ENCODE peak calls at places on chromosomes 6 and 20, in five cellular contexts. One of them, this sample, is unnamed. For H3K4me1, the result is how much of the 10 kb centered on the place peaks cover.

GRCh38 chr20:49381558-49382493 is 100.6 kb downstream of the KCNB1 start:
- DNase-seq in cardiac muscle cell: peak
- DNase-seq in naive thymus-derived CD4-positive, alpha-beta T cell: no peak
- DNase-seq in neural progenitor cell: no peak
- DNase-seq in lower lobe of right lung: no peak
- DNase-seq in this sample: peak

GRCh38 chr20:33443006-33443511 is 504 bp downstream of the SNTA1 start:
- DNase-seq in cardiac muscle cell: no peak
- DNase-seq in naive thymus-derived CD4-positive, alpha-beta T cell: no peak
- DNase-seq in neural progenitor cell: no peak
- DNase-seq in lower lobe of right lung: no peak
- DNase-seq in this sample: peak

GRCh38 chr20:25301357-25301920 is 53.6 kb downstream of the PYGB start:
- DNase-seq in cardiac muscle cell: no peak
- DNase-seq in naive thymus-derived CD4-positive, alpha-beta T cell: no peak
- DNase-seq in neural progenitor cell: no peak
- DNase-seq in lower lobe of right lung: no peak
- DNase-seq in this sample: peak

GRCh38 chr20:48761023-48761785 is 66.6 kb downstream of the PREX1 start:
- DNase-seq in cardiac muscle cell: no peak
- DNase-seq in naive thymus-derived CD4-positive, alpha-beta T cell: peak
- DNase-seq in neural progenitor cell: no peak
- DNase-seq in lower lobe of right lung: peak
- DNase-seq in this sample: peak

GRCh38 chr6:142474446-142475289 is 172.9 kb downstream of the ADGRG6 start:
- DNase-seq in cardiac muscle cell: peak
- DNase-seq in naive thymus-derived CD4-positive, alpha-beta T cell: peak
- DNase-seq in neural progenitor cell: peak
- DNase-seq in lower lobe of right lung: no peak
- DNase-seq in this sample: no peak

GRCh38 chr6:5671604-5672559 is 334.8 kb downstream of the NRN1 start:
- DNase-seq in cardiac muscle cell: no peak
- DNase-seq in naive thymus-derived CD4-positive, alpha-beta T cell: no peak
- DNase-seq in neural progenitor cell: no peak
- DNase-seq in lower lobe of right lung: no peak
- DNase-seq in this sample: no peak

GRCh38 chr6:5087389-5087788 is 2.2 kb downstream of the PPP1R3G start:
- DNase-seq in cardiac muscle cell: no peak
- DNase-seq in naive thymus-derived CD4-positive, alpha-beta T cell: no peak
- DNase-seq in neural progenitor cell: peak
- DNase-seq in lower lobe of right lung: peak
- DNase-seq in this sample: peak

GRCh38 chr6:141957271-141957670 is 175.5 kb upstream of the GJE1 start:
- DNase-seq in cardiac muscle cell: no peak
- DNase-seq in naive thymus-derived CD4-positive, alpha-beta T cell: no peak
- DNase-seq in neural progenitor cell: no peak
- DNase-seq in lower lobe of right lung: no peak
- DNase-seq in this sample: no peak

GRCh38 chr20:60039526-60039925 is 81.3 kb downstream of the CDH26 start:
- DNase-seq in cardiac muscle cell: no peak
- DNase-seq in naive thymus-derived CD4-positive, alpha-beta T cell: no peak
- DNase-seq in neural progenitor cell: no peak
- DNase-seq in lower lobe of right lung: no peak
- DNase-seq in this sample: no peak

GRCh38 chr6:4447646-4448315 is 312.4 kb upstream of the ECI2 start:
- DNase-seq in cardiac muscle cell: no peak
- DNase-seq in naive thymus-derived CD4-positive, alpha-beta T cell: no peak
- DNase-seq in neural progenitor cell: no peak
- DNase-seq in lower lobe of right lung: no peak
- DNase-seq in this sample: no peak

GRCh38 chr6:45420909-45421699 is 43.4 kb upstream of the SUPT3H start:
- DNase-seq in cardiac muscle cell: peak
- DNase-seq in naive thymus-derived CD4-positive, alpha-beta T cell: no peak
- DNase-seq in neural progenitor cell: no peak
- DNase-seq in lower lobe of right lung: no peak
- DNase-seq in this sample: no peak

GRCh38 chr6:140253096-140253495 is 878.6 kb upstream of the CITED2 start:
- DNase-seq in cardiac muscle cell: peak
- DNase-seq in naive thymus-derived CD4-positive, alpha-beta T cell: no peak
- DNase-seq in neural progenitor cell: no peak
- DNase-seq in lower lobe of right lung: no peak
- DNase-seq in this sample: no peak

GRCh38 chr6:14810021-14810420 is 435.8 kb upstream of the JARID2 start:
- DNase-seq in cardiac muscle cell: no peak
- DNase-seq in naive thymus-derived CD4-positive, alpha-beta T cell: no peak
- DNase-seq in neural progenitor cell: no peak
- DNase-seq in lower lobe of right lung: no peak
- DNase-seq in this sample: no peak

GRCh38 chr6:73766040-73766439 is 70.0 kb downstream of the CD109 start:
- DNase-seq in cardiac muscle cell: no peak
- DNase-seq in naive thymus-derived CD4-positive, alpha-beta T cell: no peak
- DNase-seq in neural progenitor cell: no peak
- DNase-seq in lower lobe of right lung: no peak
- DNase-seq in this sample: no peak

GRCh38 chr6:134340574-134340973 is 22.7 kb upstream of the SGK1 start:
- DNase-seq in cardiac muscle cell: peak
- DNase-seq in naive thymus-derived CD4-positive, alpha-beta T cell: no peak
- DNase-seq in neural progenitor cell: no peak
- DNase-seq in lower lobe of right lung: no peak
- DNase-seq in this sample: no peak

GRCh38 chr20:31710423-31711250 is 12.0 kb downstream of the BCL2L1 start:
- DNase-seq in cardiac muscle cell: no peak
- DNase-seq in naive thymus-derived CD4-positive, alpha-beta T cell: no peak
- DNase-seq in neural progenitor cell: no peak
- DNase-seq in lower lobe of right lung: peak
- DNase-seq in this sample: peak

GRCh38 chr6:72850469-72850868 is 228.6 kb downstream of the KCNQ5 start:
- DNase-seq in cardiac muscle cell: no peak
- DNase-seq in naive thymus-derived CD4-positive, alpha-beta T cell: no peak
- DNase-seq in neural progenitor cell: no peak
- DNase-seq in lower lobe of right lung: no peak
- DNase-seq in this sample: no peak

GRCh38 chr6:112939543-112939942 is 592.4 kb downstream of the RFPL4B start:
- DNase-seq in cardiac muscle cell: peak
- DNase-seq in naive thymus-derived CD4-positive, alpha-beta T cell: no peak
- DNase-seq in neural progenitor cell: no peak
- DNase-seq in lower lobe of right lung: no peak
- DNase-seq in this sample: no peak

GRCh38 chr20:10447028-10447427 is 11.9 kb downstream of the SLX4IP start:
- DNase-seq in cardiac muscle cell: peak
- DNase-seq in naive thymus-derived CD4-positive, alpha-beta T cell: no peak
- DNase-seq in neural progenitor cell: no peak
- DNase-seq in lower lobe of right lung: no peak
- DNase-seq in this sample: no peak

GRCh38 chr6:53043626-53044025 is 21.6 kb upstream of the FBXO9 start:
- DNase-seq in cardiac muscle cell: peak
- DNase-seq in naive thymus-derived CD4-positive, alpha-beta T cell: no peak
- DNase-seq in neural progenitor cell: peak
- DNase-seq in lower lobe of right lung: no peak
- DNase-seq in this sample: no peak

GRCh38 chr20:53265304-53265875 is 293.2 kb downstream of the TSHZ2 start:
- DNase-seq in cardiac muscle cell: no peak
- DNase-seq in naive thymus-derived CD4-positive, alpha-beta T cell: no peak
- DNase-seq in neural progenitor cell: no peak
- DNase-seq in lower lobe of right lung: no peak
- DNase-seq in this sample: no peak

GRCh38 chr6:159692303-159693127 is 526 bp downstream of the SOD2 start:
- DNase-seq in cardiac muscle cell: peak
- DNase-seq in naive thymus-derived CD4-positive, alpha-beta T cell: peak
- DNase-seq in neural progenitor cell: peak
- DNase-seq in lower lobe of right lung: peak
- DNase-seq in this sample: peak

GRCh38 chr6:112780498-112781096 is 433.5 kb downstream of the RFPL4B start:
- DNase-seq in cardiac muscle cell: peak
- DNase-seq in naive thymus-derived CD4-positive, alpha-beta T cell: no peak
- DNase-seq in neural progenitor cell: peak
- DNase-seq in lower lobe of right lung: peak
- DNase-seq in this sample: peak

GRCh38 chr6:156791261-156791850 is 14.2 kb downstream of the ARID1B start:
- DNase-seq in cardiac muscle cell: peak
- DNase-seq in naive thymus-derived CD4-positive, alpha-beta T cell: peak
- DNase-seq in neural progenitor cell: peak
- DNase-seq in lower lobe of right lung: no peak
- DNase-seq in this sample: no peak

GRCh38 chr6:144305985-144306384 is 20.9 kb downstream of the UTRN start:
- DNase-seq in cardiac muscle cell: no peak
- DNase-seq in naive thymus-derived CD4-positive, alpha-beta T cell: no peak
- DNase-seq in neural progenitor cell: no peak
- DNase-seq in lower lobe of right lung: no peak
- DNase-seq in this sample: no peak

GRCh38 chr20:22729180-22729579 is 144.8 kb upstream of the FOXA2 start:
- DNase-seq in cardiac muscle cell: no peak
- DNase-seq in naive thymus-derived CD4-positive, alpha-beta T cell: no peak
- DNase-seq in neural progenitor cell: no peak
- DNase-seq in lower lobe of right lung: no peak
- DNase-seq in this sample: no peak

GRCh38 chr6:34696189-34696738 is 303 bp downstream of the ILRUN start:
- DNase-seq in cardiac muscle cell: peak
- DNase-seq in naive thymus-derived CD4-positive, alpha-beta T cell: no peak
- DNase-seq in neural progenitor cell: no peak
- DNase-seq in lower lobe of right lung: peak
- DNase-seq in this sample: peak
- H3K4me1 ChIP-seq in cardiac muscle cell: under half
- H3K4me1 ChIP-seq in naive thymus-derived CD4-positive, alpha-beta T cell: under half
- H3K4me1 ChIP-seq in neural progenitor cell: under half
- H3K4me1 ChIP-seq in lower lobe of right lung: under half
- H3K4me1 ChIP-seq in this sample: under half

GRCh38 chr20:6766433-6766832 is 1.1 kb upstream of the BMP2 start:
- DNase-seq in cardiac muscle cell: no peak
- DNase-seq in naive thymus-derived CD4-positive, alpha-beta T cell: no peak
- DNase-seq in neural progenitor cell: peak
- DNase-seq in lower lobe of right lung: no peak
- DNase-seq in this sample: no peak
- H3K4me3 ChIP-seq in cardiac muscle cell: no peak
- H3K4me3 ChIP-seq in naive thymus-derived CD4-positive, alpha-beta T cell: no peak
- H3K4me3 ChIP-seq in neural progenitor cell: no peak
- H3K4me3 ChIP-seq in lower lobe of right lung: no peak
- H3K4me3 ChIP-seq in this sample: no peak

DNA sequence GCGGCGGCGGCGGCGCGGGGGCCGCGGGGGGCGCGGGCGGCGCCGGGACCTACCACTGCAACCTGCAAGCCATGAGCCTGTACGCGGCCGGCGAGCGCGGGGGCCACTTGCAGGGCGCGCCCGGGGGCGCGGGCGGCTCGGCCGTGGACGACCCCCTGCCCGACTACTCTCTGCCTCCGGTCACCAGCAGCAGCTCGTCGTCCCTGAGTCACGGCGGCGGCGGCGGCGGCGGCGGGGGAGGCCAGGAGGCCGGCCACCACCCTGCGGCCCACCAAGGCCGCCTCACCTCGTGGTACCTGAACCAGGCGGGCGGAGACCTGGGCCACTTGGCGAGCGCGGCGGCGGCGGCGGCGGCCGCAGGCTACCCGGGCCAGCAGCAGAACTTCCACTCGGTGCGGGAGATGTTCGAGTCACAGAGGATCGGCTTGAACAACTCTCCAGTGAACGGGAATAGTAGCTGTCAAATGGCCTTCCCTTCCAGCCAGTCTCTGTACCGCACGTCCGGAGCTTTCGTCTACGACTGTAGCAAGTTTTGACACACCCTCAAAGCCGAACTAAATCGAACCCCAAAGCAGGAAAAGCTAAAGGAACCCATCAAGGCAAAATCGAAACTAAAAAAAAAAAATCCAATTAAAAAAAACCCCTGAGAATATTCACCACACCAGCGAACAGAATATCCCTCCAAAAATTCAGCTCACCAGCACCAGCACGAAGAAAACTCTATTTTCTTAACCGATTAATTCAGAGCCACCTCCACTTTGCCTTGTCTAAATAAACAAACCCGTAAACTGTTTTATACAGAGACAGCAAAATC is 2.1 kb downstream of the FOXC1 start:
- DNase-seq in cardiac muscle cell: peak
- DNase-seq in naive thymus-derived CD4-positive, alpha-beta T cell: no peak
- DNase-seq in neural progenitor cell: peak
- DNase-seq in lower lobe of right lung: no peak
- DNase-seq in this sample: no peak
- H3K4me1 ChIP-seq in cardiac muscle cell: under half
- H3K4me1 ChIP-seq in naive thymus-derived CD4-positive, alpha-beta T cell: under half
- H3K4me1 ChIP-seq in neural progenitor cell: under half
- H3K4me1 ChIP-seq in lower lobe of right lung: under half
- H3K4me1 ChIP-seq in this sample: under half

GRCh38 chr20:56873836-56874235 is 244.7 kb downstream of the TFAP2C start:
- DNase-seq in cardiac muscle cell: no peak
- DNase-seq in naive thymus-derived CD4-positive, alpha-beta T cell: no peak
- DNase-seq in neural progenitor cell: no peak
- DNase-seq in lower lobe of right lung: no peak
- DNase-seq in this sample: no peak
- H3K4me3 ChIP-seq in cardiac muscle cell: no peak
- H3K4me3 ChIP-seq in naive thymus-derived CD4-positive, alpha-beta T cell: no peak
- H3K4me3 ChIP-seq in neural progenitor cell: no peak
- H3K4me3 ChIP-seq in lower lobe of right lung: no peak
- H3K4me3 ChIP-seq in this sample: no peak

GRCh38 chr20:16553161-16553560 is 20.1 kb downstream of the KIF16B start:
- DNase-seq in cardiac muscle cell: no peak
- DNase-seq in naive thymus-derived CD4-positive, alpha-beta T cell: no peak
- DNase-seq in neural progenitor cell: no peak
- DNase-seq in lower lobe of right lung: no peak
- DNase-seq in this sample: no peak
- H3K4me1 ChIP-seq in cardiac muscle cell: under half
- H3K4me1 ChIP-seq in naive thymus-derived CD4-positive, alpha-beta T cell: under half
- H3K4me1 ChIP-seq in neural progenitor cell: under half
- H3K4me1 ChIP-seq in lower lobe of right lung: under half
- H3K4me1 ChIP-seq in this sample: under half

GRCh38 chr6:89411019-89411268 is 1.1 kb downstream of the RRAGD start:
- DNase-seq in cardiac muscle cell: no peak
- DNase-seq in naive thymus-derived CD4-positive, alpha-beta T cell: no peak
- DNase-seq in neural progenitor cell: no peak
- DNase-seq in lower lobe of right lung: peak
- DNase-seq in this sample: peak
- H3K4me3 ChIP-seq in cardiac muscle cell: peak
- H3K4me3 ChIP-seq in naive thymus-derived CD4-positive, alpha-beta T cell: peak
- H3K4me3 ChIP-seq in neural progenitor cell: peak
- H3K4me3 ChIP-seq in lower lobe of right lung: peak
- H3K4me3 ChIP-seq in this sample: peak

DNA sequence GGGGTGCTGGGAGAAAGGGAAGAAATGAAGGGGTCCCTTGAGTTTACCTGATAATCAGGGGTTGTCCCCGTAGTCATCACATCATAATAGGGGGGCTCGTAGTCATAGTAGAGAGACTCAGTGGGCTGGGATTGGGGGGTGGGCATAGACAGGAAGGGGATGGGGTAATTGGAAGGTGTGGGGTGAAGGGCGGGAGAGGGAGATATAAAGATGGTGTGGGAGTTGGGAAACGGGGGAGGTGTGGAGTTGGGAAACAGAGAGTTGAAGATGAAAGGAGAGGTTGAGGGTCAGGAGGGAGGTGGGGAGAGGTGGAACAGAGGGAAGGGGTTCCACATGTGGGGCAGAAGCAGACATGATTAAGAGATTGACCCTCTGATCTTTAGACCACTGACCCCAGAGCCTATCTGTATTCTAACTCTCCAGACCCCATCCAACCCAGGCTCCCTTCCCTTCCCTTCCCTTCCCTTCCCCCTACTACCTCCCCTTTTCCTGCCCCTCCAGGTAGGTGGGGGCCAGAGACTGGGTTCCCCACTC is 6.5 kb downstream of the COL11A2 start:
- DNase-seq in cardiac muscle cell: no peak
- DNase-seq in naive thymus-derived CD4-positive, alpha-beta T cell: no peak
- DNase-seq in neural progenitor cell: no peak
- DNase-seq in lower lobe of right lung: no peak
- DNase-seq in this sample: no peak
- H3K4me1 ChIP-seq in cardiac muscle cell: under half
- H3K4me1 ChIP-seq in naive thymus-derived CD4-positive, alpha-beta T cell: under half
- H3K4me1 ChIP-seq in neural progenitor cell: under half
- H3K4me1 ChIP-seq in lower lobe of right lung: under half
- H3K4me1 ChIP-seq in this sample: under half